ENCODE peak calls at places on chromosomes 1 and 21, in six cellular contexts. T is uterus; B is BE2C; M is CD8-positive, alpha-beta memory T cell; H is heart right ventricle; D is mammary epithelial cell. F is an unnamed sample. For H3K4me1, the result is how much of the 10 kb centered on the place peaks cover.

GRCh38 chr1:210681158-210681557 is 352.5 kb downstream of the HHAT start:
- DNase-seq in T (no peak), B (no peak), M (no peak), H (no peak), D (no peak), F (no peak)

GRCh38 chr1:50346621-50347020 is 76.6 kb downstream of the DMRTA2 start:
- DNase-seq in T (no peak), B (peak), M (no peak), H (no peak), D (no peak), F (no peak)

GRCh38 chr1:46171872-46172271 is 3.0 kb upstream of the TSPAN1 start:
- DNase-seq in T (no peak), B (no peak), M (no peak), H (no peak), D (peak), F (no peak)

GRCh38 chr21:41139951-41140350 is 28.0 kb upstream of the BACE2 start:
- DNase-seq in T (no peak), B (no peak), M (no peak), H (no peak), D (no peak), F (no peak)

GRCh38 chr1:26541816-26542711 is 12.5 kb downstream of the RPS6KA1 start:
- DNase-seq in T (peak), B (peak), M (peak), H (peak), D (peak), F (peak)

GRCh38 chr1:202283379-202283844 is 58.3 kb downstream of the UBE2T start:
- DNase-seq in T (no peak), B (peak), M (no peak), H (no peak), D (peak), F (no peak)

GRCh38 chr1:205505791-205506190 is 1.3 kb downstream of the CDK18 start:
- DNase-seq in T (peak), B (no peak), M (no peak), H (peak), D (peak), F (no peak)

GRCh38 chr1:111729271-111729921 is 9.8 kb downstream of the INKA2 start:
- DNase-seq in T (no peak), B (no peak), M (no peak), H (peak), D (no peak), F (no peak)

GRCh38 chr1:43420874-43421273 is 31.2 kb downstream of the SZT2 start:
- DNase-seq in T (no peak), B (no peak), M (no peak), H (no peak), D (no peak), F (no peak)

GRCh38 chr1:185342017-185342416 is 25.0 kb upstream of the IVNS1ABP start:
- DNase-seq in T (no peak), B (no peak), M (no peak), H (no peak), D (no peak), F (no peak)

DNA sequence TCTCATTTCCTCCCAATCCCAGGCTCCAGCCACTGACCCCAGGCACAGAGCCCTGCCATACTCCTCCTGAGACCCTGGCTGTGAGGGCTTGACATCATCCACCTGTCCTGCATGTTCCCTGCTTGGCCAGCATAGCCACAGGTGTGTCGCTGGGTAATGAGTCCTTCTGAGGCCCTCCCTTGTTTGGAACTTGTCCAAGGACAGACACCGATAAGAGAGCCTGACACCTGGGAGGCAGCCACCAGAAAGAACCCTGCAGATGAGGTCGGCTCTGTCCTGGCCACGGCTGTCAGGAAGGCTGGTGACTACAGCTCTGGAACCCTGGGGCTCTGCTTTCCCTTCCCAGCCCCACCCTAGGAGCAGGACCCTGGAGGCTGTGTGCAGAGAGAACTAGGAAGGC is 34.6 kb downstream of the TMEM63A start:
- DNase-seq in T (no peak), B (no peak), M (no peak), H (no peak), D (no peak), F (no peak)
- H3K4me1 ChIP-seq in T (under half), B (under half), M (under half), H (under half), D (under half), F (under half)

GRCh38 chr1:8133190-8133589 is 107.1 kb upstream of the ERRFI1 start:
- DNase-seq in T (no peak), B (no peak), M (no peak), H (no peak), D (no peak), F (no peak)
- H3K4me1 ChIP-seq in T (under half), B (under half), M (under half), H (under half), D (under half), F (under half)

GRCh38 chr1:19477284-19478240 is 7.8 kb downstream of the CAPZB start:
- DNase-seq in T (no peak), B (no peak), M (peak), H (no peak), D (no peak), F (no peak)
- H3K4me1 ChIP-seq in T (under half), B (under half), M (half or more), H (half or more), D (under half), F (half or more)

GRCh38 chr1:151143057-151143435 is 3.4 kb downstream of the SEMA6C start:
- DNase-seq in T (no peak), B (no peak), M (no peak), H (no peak), D (no peak), F (no peak)
- H3K4me1 ChIP-seq in T (under half), B (under half), M (under half), H (under half), D (under half), F (under half)